ENCODE peak calls at places on chromosome 15, in four cellular contexts. F is H1, A is ovary, W is testis. O is an unnamed sample. For H3K36me3, the result is how much of the 10 kb centered on the place peaks cover.

GRCh38 chr15:79243723-79244122 is 38.8 kb upstream of the ANKRD34C start:
- DNase-seq in W (no peak), A (no peak), F (no peak), O (no peak)

GRCh38 chr15:85879334-85880163 is 84.8 kb upstream of the KLHL25 start:
- DNase-seq in F (no peak), A (no peak), W (no peak), O (no peak)

GRCh38 chr15:40569139-40569953 is at the start of gene RPUSD2:
- DNase-seq in F (peak), W (peak), A (peak), O (peak)

GRCh38 chr15:77414781-77415442 is 5.0 kb downstream of the PEAK1 start:
- DNase-seq in F (no peak), A (no peak), W (no peak), O (no peak)

GRCh38 chr15:78049691-78050440 is 27.6 kb downstream of the TBC1D2B start:
- DNase-seq in W (peak), F (no peak), A (no peak), O (peak)

GRCh38 chr15:58078591-58078990 is 13.1 kb upstream of the ALDH1A2 start:
- DNase-seq in A (no peak), W (no peak), F (no peak), O (no peak)

GRCh38 chr15:66789029-66790025 is 87.3 kb downstream of the SMAD6 start:
- DNase-seq in A (peak), W (peak), F (no peak), O (no peak)

GRCh38 chr15:66692808-66693596 is 9.0 kb upstream of the SMAD6 start:
- DNase-seq in A (no peak), F (no peak), W (no peak), O (no peak)

GRCh38 chr15:52362497-52362896 is 66.9 kb upstream of the MYO5C start:
- DNase-seq in W (no peak), F (no peak), A (no peak), O (no peak)

GRCh38 chr15:85588657-85589056 is 206.1 kb downstream of the KLHL25 start:
- DNase-seq in F (no peak), W (no peak), A (no peak), O (no peak)

GRCh38 chr15:43071451-43071850 is 34.4 kb downstream of the UBR1 start:
- DNase-seq in W (no peak), A (no peak), F (no peak), O (no peak)

GRCh38 chr15:49238342-49238741 is 68.3 kb downstream of the GALK2 start:
- DNase-seq in W (no peak), A (no peak), F (no peak), O (no peak)

GRCh38 chr15:87597346-87598052 is 659.0 kb downstream of the NTRK3 start:
- DNase-seq in A (no peak), W (peak), F (no peak), O (no peak)

GRCh38 chr15:60512937-60513336 is 34.0 kb upstream of the ICE2 start:
- DNase-seq in W (no peak), A (no peak), F (no peak), O (no peak)

GRCh38 chr15:52136471-52136993 is 24.0 kb upstream of the BCL2L10 start:
- DNase-seq in A (no peak), F (no peak), W (no peak), O (no peak)

GRCh38 chr15:66454143-66454542 is 43.4 kb downstream of the SNAPC5 start:
- DNase-seq in A (no peak), F (no peak), W (no peak), O (no peak)

GRCh38 chr15:43274136-43274535 is 7.4 kb upstream of the TGM5 start:
- DNase-seq in W (no peak), A (no peak), F (no peak), O (peak)

GRCh38 chr15:47609693-47610092 is 107.6 kb upstream of the SEMA6D start:
- DNase-seq in A (no peak), F (no peak), W (no peak), O (no peak)

GRCh38 chr15:36558921-36559320 is 20.5 kb upstream of the CDIN1 start:
- DNase-seq in F (no peak), W (no peak), A (no peak), O (no peak)
- TF ChIP-seq POLR2A in F (no peak), W (no peak), A (no peak), O (no peak)

GRCh38 chr15:88624971-88625290 is 3.8 kb downstream of the AEN start:
- DNase-seq in F (no peak), W (no peak), A (no peak), O (no peak)
- H3K36me3 ChIP-seq in F (half or more), W (under half), A (under half), O (under half)

DNA sequence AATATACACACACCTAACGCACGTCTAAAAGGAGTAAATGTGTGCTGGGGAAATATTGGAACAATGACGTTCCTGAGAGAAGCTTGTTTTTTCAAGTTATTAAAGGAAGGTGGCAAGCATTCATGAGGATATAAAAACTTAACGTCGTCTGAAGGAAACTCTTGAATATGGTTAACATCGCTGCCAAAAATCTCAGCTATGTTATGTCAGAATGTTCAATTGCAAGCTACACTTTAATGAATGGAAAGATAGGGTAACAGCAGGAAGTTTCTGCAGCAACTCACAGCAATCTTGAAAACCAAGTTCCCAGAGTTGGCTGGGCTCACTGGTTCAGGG is 54.3 kb upstream of the MEF2A start:
- DNase-seq in F (no peak), W (no peak), A (no peak), O (no peak)
- H3K4me3 ChIP-seq in F (no peak), W (no peak), A (no peak), O (peak)

GRCh38 chr15:45165536-45165935 is 22.2 kb downstream of the SHF start:
- DNase-seq in A (no peak), F (no peak), W (no peak), O (no peak)

GRCh38 chr15:45168751-45169551 is 18.8 kb downstream of the SHF start:
- DNase-seq in W (no peak), F (no peak), A (no peak), O (no peak)

GRCh38 chr15:45168286-45168685 is 19.5 kb downstream of the SHF start:
- DNase-seq in W (no peak), A (peak), F (no peak), O (no peak)

GRCh38 chr15:45167631-45168205 is 20.0 kb downstream of the SHF start:
- DNase-seq in F (no peak), W (no peak), A (no peak), O (no peak)

GRCh38 chr15:45166792-45167630 is 20.8 kb downstream of the SHF start:
- DNase-seq in W (peak), F (peak), A (peak), O (peak)
- TF ChIP-seq POLR2A in W (no peak), F (peak), A (peak), O (no peak)

DNA sequence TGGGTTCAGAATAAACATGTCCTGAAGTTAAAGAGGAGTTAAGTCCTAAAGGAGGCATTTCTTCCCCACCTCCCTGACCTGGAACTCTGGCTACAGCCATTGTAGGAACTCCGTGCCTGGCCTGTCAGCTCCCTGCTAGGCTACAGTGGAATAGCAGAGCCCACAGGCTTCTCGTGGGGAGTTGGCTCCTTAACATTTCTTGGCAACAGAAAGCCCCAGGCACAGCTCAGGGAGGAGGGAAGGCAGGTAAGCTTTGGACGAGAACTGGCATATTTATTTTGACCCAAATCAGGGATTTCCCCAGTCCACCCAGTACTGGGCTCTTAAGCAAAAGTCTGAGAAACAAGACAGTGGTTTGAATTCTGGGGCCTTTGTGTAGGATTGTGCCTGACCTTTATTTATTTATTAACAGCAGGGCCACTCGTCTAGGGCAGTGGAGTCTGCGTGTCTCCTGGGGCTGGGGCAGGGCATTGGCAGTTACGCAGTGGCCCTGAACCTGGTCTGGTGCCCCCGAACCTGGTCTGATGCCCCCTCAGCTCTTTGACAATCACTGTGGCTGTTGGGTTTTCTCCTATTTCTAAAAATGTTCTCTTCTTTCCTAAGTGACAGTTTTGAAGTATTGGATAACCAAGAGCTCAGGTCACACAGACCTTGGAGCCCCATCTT is 7.9 kb upstream of the ISG20 start:
- DNase-seq in W (no peak), F (no peak), A (no peak), O (no peak)
- H3K36me3 ChIP-seq in W (under half), F (half or more), A (under half), O (under half)

GRCh38 chr15:81295466-81296145 is 28.3 kb downstream of the STARD5 start:
- DNase-seq in A (no peak), W (no peak), F (no peak), O (no peak)

GRCh38 chr15:81297147-81297572 is 26.8 kb downstream of the STARD5 start:
- DNase-seq in W (no peak), A (no peak), F (no peak), O (no peak)

GRCh38 chr15:81296218-81296617 is 27.7 kb downstream of the STARD5 start:
- DNase-seq in W (no peak), A (no peak), F (no peak), O (no peak)

GRCh38 chr15:81297580-81298575 is 26.1 kb downstream of the STARD5 start:
- DNase-seq in A (no peak), F (no peak), W (no peak), O (no peak)

DNA sequence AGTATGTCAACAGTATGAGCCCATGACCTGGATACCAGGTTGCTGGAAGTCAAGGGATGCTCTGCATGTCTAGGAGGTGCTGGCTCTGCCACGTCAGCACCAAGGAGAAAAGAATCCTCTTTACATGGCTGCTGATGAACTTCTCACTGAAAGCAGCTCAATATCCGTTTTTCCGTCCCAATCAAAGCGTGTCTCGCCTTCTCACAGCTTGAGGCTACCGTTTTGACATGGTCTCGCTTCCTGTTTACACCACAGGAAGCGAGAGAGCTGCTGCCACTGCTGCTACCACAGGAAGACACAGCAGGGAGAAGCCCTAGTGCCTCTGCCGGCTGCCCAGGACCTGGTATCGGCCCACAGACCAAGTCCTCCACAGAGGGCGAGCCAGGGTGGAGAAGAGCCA is 27.3 kb downstream of the STARD5 start:
- DNase-seq in F (no peak), A (no peak), W (peak), O (peak)
- H3K4me3 ChIP-seq in F (no peak), A (no peak), W (no peak), O (peak)

GRCh38 chr15:31361764-31362120 is 35.1 kb downstream of the KLF13 start:
- DNase-seq in F (no peak), W (peak), A (no peak), O (no peak)
- TF ChIP-seq POLR2A in F (no peak), W (no peak), A (no peak), O (no peak)

DNA sequence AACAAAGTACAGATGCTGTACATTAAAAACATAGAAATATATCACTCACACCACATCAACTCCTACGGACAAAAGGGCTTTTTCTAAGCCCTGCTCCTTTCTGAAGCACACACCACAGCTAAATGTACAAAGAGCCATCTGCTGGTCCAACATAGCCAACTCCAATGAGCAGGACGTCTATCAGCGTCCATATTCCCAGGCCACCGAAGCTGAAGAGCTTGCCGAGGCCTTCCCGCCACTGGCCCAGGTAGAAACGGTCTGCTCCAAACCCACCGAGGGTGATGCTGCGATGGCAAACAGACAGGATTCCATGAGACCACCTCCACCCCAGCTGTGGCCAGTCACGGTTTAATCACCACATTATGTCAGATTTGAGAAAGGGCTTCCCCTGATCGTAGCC is 9.8 kb downstream of the TM2D3 start:
- DNase-seq in F (no peak), W (no peak), A (no peak), O (no peak)
- H3K36me3 ChIP-seq in F (under half), W (under half), A (under half), O (half or more)

DNA sequence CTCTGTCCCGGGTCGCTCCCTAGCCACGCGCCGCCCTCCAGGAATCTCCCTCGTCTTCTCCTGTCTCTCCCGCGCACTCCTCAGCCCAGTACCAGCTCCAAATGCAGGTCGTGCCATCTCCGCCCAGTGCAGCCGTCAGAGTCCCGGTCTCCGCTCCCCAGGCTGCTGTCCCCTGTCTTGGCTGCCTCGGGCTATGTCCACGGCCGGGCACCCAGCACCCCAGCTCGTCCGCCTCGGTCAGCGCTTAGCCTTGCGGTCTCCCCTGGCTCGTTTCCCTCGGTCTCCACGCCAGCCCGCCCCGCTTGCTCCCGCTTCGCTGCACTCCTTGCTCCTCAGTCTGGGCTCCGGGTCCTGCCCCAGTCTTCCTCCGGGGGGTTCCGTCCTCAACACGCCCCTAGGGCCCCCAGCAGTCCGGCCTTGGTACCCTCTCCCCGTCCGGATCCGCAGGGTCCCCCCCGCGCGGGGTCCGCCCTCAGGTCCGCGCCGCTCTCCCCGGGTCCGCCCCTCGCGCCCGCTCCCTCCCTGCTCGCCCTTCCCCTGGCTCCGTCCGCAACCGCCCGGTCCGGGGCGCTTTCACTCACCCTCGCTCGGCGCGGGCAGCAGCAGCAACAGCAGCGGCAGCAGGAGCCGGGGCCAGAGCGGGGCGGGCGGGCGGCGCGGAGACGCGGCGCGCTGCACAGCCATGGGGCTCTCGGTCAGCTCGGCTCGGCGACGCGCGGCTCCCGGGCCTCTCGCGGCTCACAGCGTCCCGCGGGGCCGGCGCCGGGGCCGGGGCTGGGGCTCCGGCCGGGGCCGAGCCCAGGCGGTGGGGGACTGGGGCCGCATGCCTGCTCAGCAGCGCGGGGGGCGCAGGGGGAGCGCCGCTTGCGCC is 462 bp downstream of the IGDCC3 start:
- DNase-seq in W (no peak), A (peak), F (no peak), O (no peak)
- H3K4me3 ChIP-seq in W (peak), A (peak), F (peak), O (peak)